ENCODE peak calls at places on chromosomes 13 and 19, in ten cellular contexts. C is Calu3; W is MV-4-11; A is stimulated activated CD8-positive, alpha-beta memory T cell treated with anti-CD3 and anti-CD28 coated beads, Interleukin-15, amount 100 ng/mL, for 4 hours; D is T-helper 2 cell; Q is KG1; M is stomach; R is posterior vena cava; U is iris pigment epithelial cell; X is transverse colon. F is an unnamed sample.

GRCh38 chr13:53264751-53265150 is 236.1 kb downstream of the OLFM4 start:
- DNase-seq in C (no peak), W (no peak), A (no peak), D (no peak), Q (no peak), M (no peak), R (no peak), U (no peak), X (no peak), F (no peak)

GRCh38 chr13:46962286-46962941 is 65.6 kb upstream of the HTR2A start:
- DNase-seq in C (no peak), W (no peak), A (no peak), D (no peak), Q (no peak), M (no peak), R (no peak), U (peak; percentile 2), X (no peak), F (no peak)

GRCh38 chr19:29843180-29844051 is 31.6 kb downstream of the CCNE1 start:
- DNase-seq in C (no peak), W (no peak), A (no peak), D (no peak), Q (no peak), M (no peak), R (peak; percentile 81), U (no peak), X (peak; percentile 25), F (no peak)

GRCh38 chr19:14368011-14368513 is 13.2 kb upstream of the ADGRE5 start:
- DNase-seq in C (no peak), W (peak; percentile 98), A (no peak), D (peak; percentile 89), Q (peak; percentile 42), M (no peak), R (no peak), U (no peak), X (no peak), F (peak; percentile 63)

GRCh38 chr19:15779756-15780476 is 7.5 kb upstream of the OR10H5 start:
- DNase-seq in C (peak; percentile 31), W (no peak), A (no peak), D (no peak), Q (no peak), M (peak; percentile 60), R (peak; percentile 88), U (peak; percentile 18), X (peak; percentile 61), F (peak; percentile 35)

GRCh38 chr19:42154471-42155323 is 22.5 kb upstream of the POU2F2 start:
- DNase-seq in C (peak; percentile 20), W (peak; percentile 11), A (no peak), D (peak; percentile 50), Q (no peak), M (no peak), R (no peak), U (no peak), X (no peak), F (no peak)

GRCh38 chr19:18590273-18591272 is 2.0 kb downstream of the REX1BD start:
- DNase-seq in C (no peak), W (no peak), A (no peak), D (peak; percentile 38), Q (no peak), M (no peak), R (peak; percentile 90), U (peak; percentile 84), X (peak; percentile 49), F (no peak)

GRCh38 chr19:33267706-33268105 is 34.6 kb downstream of the CEBPA start:
- DNase-seq in C (no peak), W (peak; percentile 81), A (no peak), D (no peak), Q (no peak), M (no peak), R (no peak), U (no peak), X (no peak), F (no peak)